ENCODE peak calls at places on chromosomes 7 and 10, in five cellular contexts. W is HT1080; V is naive thymus-derived CD4-positive, alpha-beta T cell; N is ecto neural progenitor cell; M is activated CD4-positive, alpha-beta T cell treated with anti-CD3 and anti-CD28 coated beads for 4 hours. O is an unnamed sample.

GRCh38 chr7:28773423-28774129 is 184.6 kb downstream of the TRIL start:
- DNase-seq in W (no peak), V (no peak), N (no peak), M (no peak), O (no peak)

GRCh38 chr7:106165328-106165727 is 53.2 kb upstream of the SYPL1 start:
- DNase-seq in W (peak), V (no peak), N (no peak), M (no peak), O (no peak)

GRCh38 chr10:132464256-132465192 is 67.5 kb downstream of the PWWP2B start:
- DNase-seq in W (no peak), V (no peak), N (no peak), M (no peak), O (peak)

GRCh38 chr10:34648919-34649318 is 166.2 kb downstream of the PARD3 start:
- DNase-seq in W (no peak), V (no peak), N (no peak), M (no peak), O (no peak)

GRCh38 chr7:41733063-41733398 is 30.1 kb upstream of the INHBA start:
- DNase-seq in W (peak), V (no peak), N (no peak), M (no peak), O (no peak)

GRCh38 chr10:45418859-45419672 is 45.0 kb downstream of the ALOX5 start:
- DNase-seq in W (no peak), V (peak), N (peak), M (peak), O (no peak)

GRCh38 chr10:104941662-104942061 is 300.6 kb downstream of the SORCS3 start:
- DNase-seq in W (no peak), V (no peak), N (no peak), M (no peak), O (no peak)

GRCh38 chr10:123148414-123149161 is 652 bp downstream of the HMX2 start:
- DNase-seq in W (no peak), V (no peak), N (peak), M (no peak), O (no peak)

GRCh38 chr10:75226656-75227055 is 9.1 kb downstream of the COMTD1 start:
- DNase-seq in W (no peak), V (no peak), N (no peak), M (no peak), O (no peak)

GRCh38 chr10:119131512-119132240 is 27.8 kb downstream of the DENND10 start:
- DNase-seq in W (peak), V (peak), N (no peak), M (peak), O (no peak)

GRCh38 chr7:74271742-74272141 is 17.5 kb upstream of the CLIP2 start:
- DNase-seq in W (no peak), V (no peak), N (no peak), M (no peak), O (no peak)

GRCh38 chr10:2214035-2214434 is 476.7 kb upstream of the ADARB2 start:
- DNase-seq in W (peak), V (no peak), N (no peak), M (no peak), O (no peak)

GRCh38 chr7:108376206-108376605 is 80.0 kb downstream of the NRCAM start:
- DNase-seq in W (no peak), V (no peak), N (no peak), M (no peak), O (no peak)

GRCh38 chr7:40598915-40599314 is 464.1 kb downstream of the SUGCT start:
- DNase-seq in W (no peak), V (no peak), N (no peak), M (no peak), O (no peak)

GRCh38 chr7:76234931-76235441 is 33.3 kb downstream of the SRRM3 start:
- DNase-seq in W (peak), V (peak), N (peak), M (peak), O (peak)

GRCh38 chr7:128014864-128015263 is 16.4 kb downstream of the LRRC4 start:
- DNase-seq in W (no peak), V (no peak), N (no peak), M (no peak), O (no peak)

GRCh38 chr7:84100866-84101265 is 93.7 kb downstream of the SEMA3A start:
- DNase-seq in W (peak), V (no peak), N (no peak), M (no peak), O (no peak)

GRCh38 chr7:52925332-52925731 is 110.1 kb upstream of the POM121L12 start:
- DNase-seq in W (no peak), V (no peak), N (no peak), M (no peak), O (no peak)

GRCh38 chr7:39979406-39980073 is 29.5 kb downstream of the CDK13 start:
- DNase-seq in W (no peak), V (peak), N (no peak), M (no peak), O (no peak)

GRCh38 chr10:86411281-86411841 is 44.8 kb upstream of the GRID1 start:
- DNase-seq in W (peak), V (peak), N (no peak), M (peak), O (no peak)

GRCh38 chr10:43818687-43819086 is 170.0 kb upstream of the ZNF32 start:
- DNase-seq in W (no peak), V (no peak), N (no peak), M (no peak), O (no peak)

GRCh38 chr7:156816943-156817572 is 75.9 kb downstream of the LMBR1 start:
- DNase-seq in W (peak), V (peak), N (no peak), M (no peak), O (no peak)

GRCh38 chr7:25117226-25118047 is 7.6 kb downstream of the CYCS start:
- DNase-seq in W (no peak), V (no peak), N (peak), M (no peak), O (no peak)

GRCh38 chr7:82816272-82816671 is 346.4 kb downstream of the PCLO start:
- DNase-seq in W (no peak), V (no peak), N (no peak), M (no peak), O (no peak)